ENCODE peak calls at places on chromosomes 2 and 18, in nine cellular contexts. B, A, R, W, U, O, Q, C and D are unnamed samples.

GRCh38 chr2:149329470-149330126 is 789 bp upstream of the LYPD6 start:
- DNase-seq in R (peak; percentile 28), W (peak; percentile 95), U (peak; percentile 4), Q (peak; percentile 21), O (peak; percentile 53), C (peak; percentile 78), A (no peak), B (peak; percentile 26), D (peak; percentile 38)

GRCh38 chr2:88540346-88540745 is 86.9 kb downstream of the EIF2AK3 start:
- DNase-seq in C (no peak), R (no peak), W (peak; percentile 89), B (no peak), O (no peak), Q (peak; percentile 69), U (peak; percentile 89), A (no peak), D (no peak)

GRCh38 chr2:145350011-145350410 is 830.1 kb upstream of the ZEB2 start:
- DNase-seq in Q (peak; percentile 51), U (peak; percentile 61), B (no peak), W (peak; percentile 36), R (no peak), A (no peak), C (no peak), O (no peak), D (peak; percentile 23)

GRCh38 chr2:128317186-128317897 is 1.3 kb downstream of the HS6ST1 start:
- DNase-seq in O (peak; percentile 43), Q (no peak), C (peak; percentile 40), R (peak; percentile 31), U (no peak), B (no peak), A (peak; percentile 70), W (peak; percentile 94), D (no peak)

GRCh38 chr2:21822505-21822904 is 698.7 kb downstream of the TDRD15 start:
- DNase-seq in O (no peak), W (no peak), C (no peak), R (no peak), Q (no peak), A (no peak), U (no peak), B (no peak), D (no peak)

GRCh38 chr2:12549641-12550040 is 167.1 kb upstream of the TRIB2 start:
- DNase-seq in B (no peak), U (peak; percentile 61), Q (peak; percentile 31), W (peak; percentile 91), O (no peak), A (no peak), C (no peak), R (no peak), D (no peak)

GRCh38 chr2:183579686-183580085 is 455.4 kb downstream of the NUP35 start:
- DNase-seq in R (no peak), A (no peak), C (no peak), O (no peak), B (no peak), U (no peak), Q (peak; percentile 14), W (no peak), D (no peak)

GRCh38 chr2:220090050-220090449 is 462.6 kb downstream of the SLC4A3 start:
- DNase-seq in B (no peak), U (no peak), A (no peak), Q (no peak), R (no peak), O (no peak), C (no peak), W (no peak), D (no peak)

GRCh38 chr2:213818436-213818835 is 534.2 kb downstream of the SPAG16 start:
- DNase-seq in Q (peak; percentile 1), W (no peak), R (no peak), B (no peak), O (no peak), A (no peak), C (no peak), U (no peak), D (peak; percentile 75)

GRCh38 chr18:12443631-12444030 is 35.9 kb downstream of the PRELID3A start:
- DNase-seq in R (no peak), A (no peak), B (no peak), O (no peak), U (peak; percentile 9), W (no peak), Q (no peak), C (no peak), D (no peak)

GRCh38 chr2:149989447-149990063 is 402.0 kb upstream of the MMADHC start:
- DNase-seq in A (no peak), O (peak; percentile 55), C (no peak), B (no peak), Q (peak; percentile 28), R (no peak), W (peak; percentile 21), U (peak; percentile 64), D (peak; percentile 38)

GRCh38 chr2:237296756-237297155 is 117.2 kb downstream of the COL6A3 start:
- DNase-seq in C (no peak), B (no peak), R (no peak), Q (no peak), O (no peak), W (no peak), U (peak; percentile 53), A (no peak), D (no peak)

GRCh38 chr2:75592028-75592427 is 31.3 kb upstream of the EVA1A start:
- DNase-seq in O (no peak), Q (peak; percentile 32), U (peak; percentile 80), C (no peak), A (no peak), B (no peak), R (no peak), W (peak; percentile 70), D (no peak)

GRCh38 chr18:67600181-67600631 is 83.7 kb upstream of the DSEL start:
- DNase-seq in R (no peak), C (no peak), B (no peak), Q (peak; percentile 58), U (peak; percentile 83), W (peak; percentile 79), O (no peak), A (no peak), D (no peak)

GRCh38 chr2:190804182-190804795 is 76.3 kb upstream of the GLS start:
- DNase-seq in W (no peak), A (no peak), O (no peak), R (no peak), B (no peak), C (no peak), U (peak; percentile 64), Q (peak; percentile 63), D (peak; percentile 8)

GRCh38 chr2:239402666-239403065 is 1.8 kb upstream of the HDAC4 start:
- DNase-seq in Q (no peak), W (peak; percentile 15), O (no peak), R (no peak), U (no peak), C (no peak), B (no peak), A (no peak), D (no peak)
- H3K4me3 ChIP-seq in Q (no peak overlapping the region), W (no peak overlapping the region), O (peak overlapping the region; percentile 70), R (no peak overlapping the region), U (no peak overlapping the region), C (no peak overlapping the region), B (no peak overlapping the region), A (no peak overlapping the region), D (no peak overlapping the region)

GRCh38 chr2:186594001-186594722 is 4.3 kb downstream of the ITGAV start:
- DNase-seq in C (no peak), Q (no peak), R (no peak), U (no peak), W (no peak), A (no peak), B (no peak), O (no peak), D (no peak)
- TF ChIP-seq CTCF in C (no peak), Q (no peak), R (no peak), U (no peak), W (no peak), A (no peak), B (no peak), O (no peak), D (no peak)

DNA sequence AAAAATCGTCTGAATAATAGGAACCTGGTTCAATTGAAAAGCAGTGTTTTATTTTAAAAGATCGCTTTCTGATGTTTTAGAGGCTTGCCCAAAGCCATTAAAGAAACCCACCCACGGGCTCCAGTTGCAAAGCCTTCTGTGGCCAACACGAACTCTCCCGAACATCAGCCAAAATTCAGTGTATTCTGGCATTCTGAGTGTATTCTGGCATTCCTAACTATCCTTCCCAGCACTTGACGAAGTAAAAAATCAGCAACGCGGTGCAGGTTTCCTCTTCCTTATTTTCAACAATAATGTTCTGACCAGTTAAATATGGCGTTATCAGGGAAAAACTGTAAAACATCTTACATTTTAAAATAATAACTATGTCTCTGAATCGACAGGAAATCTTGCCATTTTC is 44.6 kb downstream of the ZNF516 start:
- DNase-seq in Q (peak; percentile 55), U (no peak), O (no peak), R (peak; percentile 21), A (no peak), C (no peak), W (peak; percentile 82), B (no peak), D (peak; percentile 47)
- H3K4me3 ChIP-seq in Q (peak overlapping the region; percentile 47), U (peak overlapping the region; percentile 57), O (peak overlapping the region; percentile 63), R (peak overlapping the region; percentile 69), A (peak overlapping the region; percentile 67), C (peak overlapping the region; percentile 54), W (peak overlapping the region; percentile 74), B (peak overlapping the region; percentile 59), D (peak overlapping the region; percentile 34)

GRCh38 chr2:239105234-239105633 is 257.3 kb downstream of the TWIST2 start:
- DNase-seq in U (no peak), A (no peak), W (no peak), Q (no peak), R (no peak), O (no peak), C (no peak), B (no peak), D (no peak)

GRCh38 chr2:239106971-239107370 is 259.1 kb downstream of the TWIST2 start:
- DNase-seq in A (no peak), O (no peak), U (no peak), R (no peak), C (no peak), Q (no peak), B (no peak), W (no peak), D (no peak)

GRCh38 chr2:239104800-239105199 is 256.9 kb downstream of the TWIST2 start:
- DNase-seq in U (no peak), O (no peak), C (no peak), B (no peak), W (no peak), A (no peak), Q (no peak), R (no peak), D (no peak)

GRCh38 chr2:239107936-239108335 is 260.1 kb downstream of the TWIST2 start:
- DNase-seq in R (no peak), U (no peak), W (no peak), O (no peak), A (no peak), Q (no peak), C (no peak), B (no peak), D (no peak)

DNA sequence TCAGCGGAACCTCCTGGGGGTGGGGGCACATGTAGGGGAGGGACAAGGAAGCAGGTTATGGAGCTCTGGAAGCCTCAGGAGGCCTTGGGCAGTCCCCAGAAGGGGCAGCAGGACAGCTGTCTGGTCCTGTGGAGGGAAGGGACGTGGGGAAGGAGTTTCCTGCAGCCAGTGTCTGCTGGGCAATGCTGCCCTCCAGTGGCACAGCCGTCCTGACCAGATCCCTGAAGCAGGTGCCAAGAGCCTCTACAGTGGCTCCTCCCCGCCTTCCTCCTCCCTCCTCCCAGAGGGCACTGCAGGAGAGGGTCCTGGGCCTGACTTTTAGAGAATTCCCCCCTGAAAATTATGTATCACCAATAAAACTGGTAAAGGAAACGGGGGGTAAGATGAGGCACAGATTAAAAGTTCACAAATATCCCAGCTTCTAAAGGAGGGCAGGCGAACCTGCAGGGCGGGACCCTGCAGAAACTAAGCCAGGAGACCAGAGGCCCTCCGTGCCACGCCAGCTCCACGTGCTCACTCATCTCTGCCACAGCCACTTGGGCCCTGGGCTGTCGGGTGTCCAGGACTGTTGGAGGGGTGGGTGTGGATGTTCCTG is 258.5 kb downstream of the TWIST2 start:
- DNase-seq in A (no peak), Q (peak; percentile 78), U (peak; percentile 71), O (peak; percentile 64), R (no peak), B (peak; percentile 44), C (peak; percentile 58), W (peak; percentile 100), D (peak; percentile 48)
- TF ChIP-seq CTCF in A (peak; percentile 53), Q (peak; percentile 72), U (peak; percentile 73), O (no peak), R (no peak), B (peak; percentile 57), C (peak; percentile 31), W (peak; percentile 72), D (peak; percentile 77)